ENCODE peak calls at places on chromosomes 6 and 20, in seven cellular contexts. One of them, this sample, is unnamed.
A peak's percentile ranks its signal among the peaks of the same experiment; 100 is the strongest.

GRCh38 chr6:33418690-33419291 is 884 bp upstream of the CUTA start:
- DNase-seq in lower leg skin: no peak
- DNase-seq in mesothelial cell of epicardium: no peak
- DNase-seq in GM10248: no peak
- DNase-seq in natural killer cell: peak; percentile 55
- DNase-seq in K562: peak; percentile 57
- DNase-seq in progenitor cell of endocrine pancreas: no peak
- DNase-seq in this sample: no peak

GRCh38 chr20:61896058-61896961 is 169.4 kb downstream of the TAF4 start:
- DNase-seq in lower leg skin: no peak
- DNase-seq in mesothelial cell of epicardium: peak; percentile 51
- DNase-seq in GM10248: peak; percentile 67
- DNase-seq in natural killer cell: peak; percentile 30
- DNase-seq in K562: peak; percentile 75
- DNase-seq in progenitor cell of endocrine pancreas: peak; percentile 49
- DNase-seq in this sample: no peak

GRCh38 chr6:164417537-164417936 is 891.9 kb downstream of the C6orf118 start:
- DNase-seq in lower leg skin: no peak
- DNase-seq in mesothelial cell of epicardium: no peak
- DNase-seq in GM10248: no peak
- DNase-seq in natural killer cell: no peak
- DNase-seq in K562: no peak
- DNase-seq in progenitor cell of endocrine pancreas: no peak
- DNase-seq in this sample: no peak

GRCh38 chr6:8973395-8973794 is 538.0 kb upstream of the SLC35B3 start:
- DNase-seq in lower leg skin: no peak
- DNase-seq in mesothelial cell of epicardium: no peak
- DNase-seq in GM10248: no peak
- DNase-seq in natural killer cell: no peak
- DNase-seq in K562: no peak
- DNase-seq in progenitor cell of endocrine pancreas: no peak
- DNase-seq in this sample: no peak

GRCh38 chr6:93418448-93419303 is 683 bp downstream of the EPHA7 start:
- DNase-seq in lower leg skin: no peak
- DNase-seq in mesothelial cell of epicardium: peak; percentile 33
- DNase-seq in GM10248: peak; percentile 23
- DNase-seq in natural killer cell: no peak
- DNase-seq in K562: no peak
- DNase-seq in progenitor cell of endocrine pancreas: peak; percentile 53
- DNase-seq in this sample: peak; percentile 52

GRCh38 chr6:165231581-165232276 is 77.7 kb downstream of the C6orf118 start:
- DNase-seq in lower leg skin: no peak
- DNase-seq in mesothelial cell of epicardium: no peak
- DNase-seq in GM10248: no peak
- DNase-seq in natural killer cell: no peak
- DNase-seq in K562: no peak
- DNase-seq in progenitor cell of endocrine pancreas: no peak
- DNase-seq in this sample: no peak

GRCh38 chr6:99246602-99247001 is 102.9 kb downstream of the FAXC start:
- DNase-seq in lower leg skin: no peak
- DNase-seq in mesothelial cell of epicardium: no peak
- DNase-seq in GM10248: no peak
- DNase-seq in natural killer cell: no peak
- DNase-seq in K562: no peak
- DNase-seq in progenitor cell of endocrine pancreas: no peak
- DNase-seq in this sample: no peak

GRCh38 chr20:33655164-33655563 is 7.0 kb upstream of the C20orf144 start:
- DNase-seq in lower leg skin: no peak
- DNase-seq in mesothelial cell of epicardium: no peak
- DNase-seq in GM10248: no peak
- DNase-seq in natural killer cell: no peak
- DNase-seq in K562: no peak
- DNase-seq in progenitor cell of endocrine pancreas: no peak
- DNase-seq in this sample: no peak

GRCh38 chr20:57821930-57822329 is 112.1 kb upstream of the PMEPA1 start:
- DNase-seq in lower leg skin: no peak
- DNase-seq in mesothelial cell of epicardium: no peak
- DNase-seq in GM10248: no peak
- DNase-seq in natural killer cell: no peak
- DNase-seq in K562: no peak
- DNase-seq in progenitor cell of endocrine pancreas: no peak
- DNase-seq in this sample: no peak

GRCh38 chr6:38161754-38162492 is 342.4 kb downstream of the ZFAND3 start:
- DNase-seq in lower leg skin: no peak
- DNase-seq in mesothelial cell of epicardium: no peak
- DNase-seq in GM10248: peak; percentile 22
- DNase-seq in natural killer cell: no peak
- DNase-seq in K562: no peak
- DNase-seq in progenitor cell of endocrine pancreas: no peak
- DNase-seq in this sample: no peak

GRCh38 chr6:10248378-10248843 is 166.5 kb downstream of the TFAP2A start:
- DNase-seq in lower leg skin: no peak
- DNase-seq in mesothelial cell of epicardium: no peak
- DNase-seq in GM10248: no peak
- DNase-seq in natural killer cell: no peak
- DNase-seq in K562: no peak
- DNase-seq in progenitor cell of endocrine pancreas: no peak
- DNase-seq in this sample: no peak

GRCh38 chr6:52522655-52523054 is 54.2 kb downstream of the TRAM2 start:
- DNase-seq in lower leg skin: no peak
- DNase-seq in mesothelial cell of epicardium: no peak
- DNase-seq in GM10248: no peak
- DNase-seq in natural killer cell: no peak
- DNase-seq in K562: no peak
- DNase-seq in progenitor cell of endocrine pancreas: no peak
- DNase-seq in this sample: no peak

GRCh38 chr6:52523363-52524207 is 53.3 kb downstream of the TRAM2 start:
- DNase-seq in lower leg skin: no peak
- DNase-seq in mesothelial cell of epicardium: no peak
- DNase-seq in GM10248: no peak
- DNase-seq in natural killer cell: no peak
- DNase-seq in K562: no peak
- DNase-seq in progenitor cell of endocrine pancreas: no peak
- DNase-seq in this sample: no peak

GRCh38 chr6:52524921-52525320 is 51.9 kb downstream of the TRAM2 start:
- DNase-seq in lower leg skin: no peak
- DNase-seq in mesothelial cell of epicardium: no peak
- DNase-seq in GM10248: no peak
- DNase-seq in natural killer cell: no peak
- DNase-seq in K562: no peak
- DNase-seq in progenitor cell of endocrine pancreas: no peak
- DNase-seq in this sample: no peak

GRCh38 chr6:52519618-52520017 is 57.2 kb downstream of the TRAM2 start:
- DNase-seq in lower leg skin: no peak
- DNase-seq in mesothelial cell of epicardium: no peak
- DNase-seq in GM10248: no peak
- DNase-seq in natural killer cell: no peak
- DNase-seq in K562: no peak
- DNase-seq in progenitor cell of endocrine pancreas: no peak
- DNase-seq in this sample: no peak

GRCh38 chr6:52522151-52522626 is 54.7 kb downstream of the TRAM2 start:
- DNase-seq in lower leg skin: no peak
- DNase-seq in mesothelial cell of epicardium: no peak
- DNase-seq in GM10248: no peak
- DNase-seq in natural killer cell: no peak
- DNase-seq in K562: peak; percentile 22
- DNase-seq in progenitor cell of endocrine pancreas: no peak
- DNase-seq in this sample: no peak
- TF ChIP-seq CTCF in lower leg skin: no peak
- TF ChIP-seq CTCF in mesothelial cell of epicardium: no peak
- TF ChIP-seq CTCF in GM10248: no peak
- TF ChIP-seq CTCF in natural killer cell: no peak
- TF ChIP-seq CTCF in K562: no peak
- TF ChIP-seq CTCF in progenitor cell of endocrine pancreas: no peak
- TF ChIP-seq CTCF in this sample: no peak

GRCh38 chr20:15763344-15763743 is 809.9 kb downstream of the KIF16B start:
- DNase-seq in lower leg skin: no peak
- DNase-seq in mesothelial cell of epicardium: no peak
- DNase-seq in GM10248: no peak
- DNase-seq in natural killer cell: no peak
- DNase-seq in K562: no peak
- DNase-seq in progenitor cell of endocrine pancreas: no peak
- DNase-seq in this sample: no peak

GRCh38 chr20:15756001-15756400 is 817.2 kb downstream of the KIF16B start:
- DNase-seq in lower leg skin: no peak
- DNase-seq in mesothelial cell of epicardium: no peak
- DNase-seq in GM10248: no peak
- DNase-seq in natural killer cell: no peak
- DNase-seq in K562: no peak
- DNase-seq in progenitor cell of endocrine pancreas: no peak
- DNase-seq in this sample: no peak

GRCh38 chr20:15756401-15756800 is 816.8 kb downstream of the KIF16B start:
- DNase-seq in lower leg skin: no peak
- DNase-seq in mesothelial cell of epicardium: no peak
- DNase-seq in GM10248: no peak
- DNase-seq in natural killer cell: no peak
- DNase-seq in K562: no peak
- DNase-seq in progenitor cell of endocrine pancreas: no peak
- DNase-seq in this sample: no peak

GRCh38 chr20:15760217-15760567 is 813.1 kb downstream of the KIF16B start:
- DNase-seq in lower leg skin: no peak
- DNase-seq in mesothelial cell of epicardium: no peak
- DNase-seq in GM10248: no peak
- DNase-seq in natural killer cell: no peak
- DNase-seq in K562: no peak
- DNase-seq in progenitor cell of endocrine pancreas: no peak
- DNase-seq in this sample: no peak

DNA sequence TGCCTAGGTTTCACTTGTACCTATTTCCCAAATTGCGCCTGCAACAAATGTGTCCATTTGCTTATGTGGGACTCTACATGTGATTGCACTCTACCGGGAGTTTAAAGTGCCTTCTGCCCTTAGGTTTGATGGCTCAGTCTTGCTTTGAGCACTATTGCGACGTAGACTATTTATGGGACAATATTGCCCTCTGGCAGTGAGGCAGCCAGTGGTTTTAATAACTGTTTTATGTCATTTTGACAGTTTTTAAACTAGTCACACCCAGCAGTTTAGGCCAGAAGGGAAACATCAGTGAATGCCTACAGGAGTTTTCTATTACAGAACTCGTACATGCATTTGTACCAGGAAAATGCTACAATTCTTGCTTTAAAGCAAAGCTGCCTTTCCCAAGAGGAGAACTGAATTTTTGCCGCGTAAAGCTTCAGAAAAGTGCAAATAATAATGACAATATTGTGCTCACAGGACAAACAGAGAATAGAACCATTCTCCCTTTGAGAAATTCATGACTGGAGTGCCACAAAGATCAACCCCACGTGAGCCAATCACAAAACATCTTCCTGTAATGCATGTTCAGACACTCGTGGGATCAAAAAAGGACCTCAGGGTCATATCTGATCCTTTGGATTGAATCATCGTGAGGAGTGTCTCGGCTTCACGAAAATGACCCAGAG is 813.6 kb downstream of the KIF16B start:
- DNase-seq in lower leg skin: peak; percentile 16
- DNase-seq in mesothelial cell of epicardium: no peak
- DNase-seq in GM10248: no peak
- DNase-seq in natural killer cell: no peak
- DNase-seq in K562: no peak
- DNase-seq in progenitor cell of endocrine pancreas: no peak
- DNase-seq in this sample: no peak
- TF ChIP-seq CTCF in lower leg skin: no peak
- TF ChIP-seq CTCF in mesothelial cell of epicardium: no peak
- TF ChIP-seq CTCF in GM10248: no peak
- TF ChIP-seq CTCF in natural killer cell: no peak
- TF ChIP-seq CTCF in K562: no peak
- TF ChIP-seq CTCF in progenitor cell of endocrine pancreas: no peak
- TF ChIP-seq CTCF in this sample: no peak

GRCh38 chr6:16236009-16236501 is 2.3 kb upstream of the GMPR start:
- DNase-seq in lower leg skin: no peak
- DNase-seq in mesothelial cell of epicardium: no peak
- DNase-seq in GM10248: no peak
- DNase-seq in natural killer cell: no peak
- DNase-seq in K562: no peak
- DNase-seq in progenitor cell of endocrine pancreas: no peak
- DNase-seq in this sample: no peak

GRCh38 chr6:16238057-16238657 is at the start of gene GMPR:
- DNase-seq in lower leg skin: peak; percentile 75
- DNase-seq in mesothelial cell of epicardium: no peak
- DNase-seq in GM10248: peak; percentile 76
- DNase-seq in natural killer cell: peak; percentile 81
- DNase-seq in K562: peak; percentile 91
- DNase-seq in progenitor cell of endocrine pancreas: peak; percentile 41
- DNase-seq in this sample: peak; percentile 50

GRCh38 chr6:16236648-16237199 is 1.7 kb upstream of the GMPR start:
- DNase-seq in lower leg skin: no peak
- DNase-seq in mesothelial cell of epicardium: no peak
- DNase-seq in GM10248: no peak
- DNase-seq in natural killer cell: no peak
- DNase-seq in K562: peak; percentile 59
- DNase-seq in progenitor cell of endocrine pancreas: no peak
- DNase-seq in this sample: no peak

GRCh38 chr6:16238658-16239089 is 287 bp downstream of the GMPR start:
- DNase-seq in lower leg skin: no peak
- DNase-seq in mesothelial cell of epicardium: no peak
- DNase-seq in GM10248: no peak
- DNase-seq in natural killer cell: no peak
- DNase-seq in K562: no peak
- DNase-seq in progenitor cell of endocrine pancreas: no peak
- DNase-seq in this sample: no peak

DNA sequence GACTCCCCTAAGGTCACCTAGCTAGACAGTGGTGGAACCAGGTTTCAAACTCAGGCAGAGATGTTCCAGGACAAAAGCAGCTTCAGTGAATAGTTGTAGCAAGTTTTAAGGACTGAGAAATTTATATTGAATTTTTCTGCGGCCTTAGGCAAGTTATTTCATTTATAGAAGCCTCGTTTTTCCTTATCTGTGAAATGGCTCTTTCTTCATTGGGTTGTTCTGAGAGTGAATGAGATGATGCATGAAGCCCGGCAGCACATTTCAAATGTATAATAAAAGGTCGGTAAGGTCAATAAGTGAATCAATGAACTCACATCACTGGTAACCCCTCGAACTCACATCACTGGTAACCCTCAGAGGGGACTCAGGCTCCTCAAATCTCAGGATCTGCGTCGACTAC is 1.1 kb upstream of the GMPR start:
- DNase-seq in lower leg skin: no peak
- DNase-seq in mesothelial cell of epicardium: no peak
- DNase-seq in GM10248: no peak
- DNase-seq in natural killer cell: no peak
- DNase-seq in K562: no peak
- DNase-seq in progenitor cell of endocrine pancreas: no peak
- DNase-seq in this sample: no peak
- TF ChIP-seq CTCF in lower leg skin: no peak
- TF ChIP-seq CTCF in mesothelial cell of epicardium: no peak
- TF ChIP-seq CTCF in GM10248: no peak
- TF ChIP-seq CTCF in natural killer cell: no peak
- TF ChIP-seq CTCF in K562: no peak
- TF ChIP-seq CTCF in progenitor cell of endocrine pancreas: no peak
- TF ChIP-seq CTCF in this sample: no peak

DNA sequence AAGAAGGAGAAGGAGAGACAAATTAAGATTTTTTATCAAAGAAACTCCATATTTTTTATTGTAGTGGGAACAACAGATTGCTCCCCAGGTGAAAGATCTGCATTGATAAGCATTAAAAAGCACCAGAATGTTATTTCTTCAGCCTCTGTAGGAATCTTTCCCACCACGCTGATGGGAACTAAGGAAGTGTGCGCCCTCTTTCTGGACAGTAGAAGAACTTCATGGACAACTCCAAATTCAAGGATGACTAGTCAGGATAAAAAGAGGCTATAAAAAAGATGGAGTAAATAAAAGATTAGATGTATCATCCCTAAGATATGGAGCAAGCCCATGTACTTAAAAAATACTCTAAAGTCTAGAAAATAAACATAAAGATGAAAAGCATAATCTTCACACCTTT is 45.8 kb upstream of the PAK5 start:
- DNase-seq in lower leg skin: no peak
- DNase-seq in mesothelial cell of epicardium: no peak
- DNase-seq in GM10248: no peak
- DNase-seq in natural killer cell: no peak
- DNase-seq in K562: no peak
- DNase-seq in progenitor cell of endocrine pancreas: no peak
- DNase-seq in this sample: no peak
- TF ChIP-seq CTCF in lower leg skin: no peak
- TF ChIP-seq CTCF in mesothelial cell of epicardium: no peak
- TF ChIP-seq CTCF in GM10248: no peak
- TF ChIP-seq CTCF in natural killer cell: no peak
- TF ChIP-seq CTCF in K562: no peak
- TF ChIP-seq CTCF in progenitor cell of endocrine pancreas: no peak
- TF ChIP-seq CTCF in this sample: no peak